ENCODE peak calls at places on chromosomes 3 and 15, in ten cellular contexts. N is heart left ventricle, B is body of pancreas, L is upper lobe of left lung, Y is gastrocnemius medialis, A is A549, F is right lobe of liver, Z is IMR-90, Q is HCT116, E is GM12878. K is an unnamed sample.
A peak's percentile ranks its signal among the peaks of the same experiment; 100 is the strongest.

GRCh38 chr3:99972380-99973104 is 141.8 kb downstream of the FILIP1L start:
- ATAC-seq in Z (peak; percentile 44), B (no peak), L (no peak), Y (peak; percentile 90), N (no peak), F (no peak), A (no peak), E (no peak), Q (no peak), K (peak; percentile 40)

GRCh38 chr3:177211503-177212277 is 14.4 kb upstream of the TBL1XR1 start:
- ATAC-seq in A (peak; percentile 81), Y (no peak), N (no peak), L (no peak), Z (no peak), E (no peak), B (peak; percentile 91), F (peak; percentile 88), Q (no peak), K (no peak)

GRCh38 chr15:84816694-84817460 is at the start of gene ALPK3:
- ATAC-seq in L (peak; percentile 19), Q (no peak), N (peak; percentile 48), E (no peak), B (peak; percentile 65), Z (peak; percentile 22), Y (peak; percentile 57), A (no peak), F (peak; percentile 63), K (peak; percentile 85)

GRCh38 chr3:124119056-124119721 is 127.3 kb upstream of the ROPN1 start:
- ATAC-seq in A (peak; percentile 72), E (no peak), L (peak; percentile 66), F (no peak), N (no peak), Y (no peak), Q (no peak), Z (peak; percentile 92), B (no peak), K (no peak)

GRCh38 chr3:140974900-140975299 is 33.3 kb downstream of the SLC25A36 start:
- ATAC-seq in A (no peak), Y (no peak), E (no peak), Z (no peak), N (no peak), B (peak; percentile 30), Q (no peak), F (no peak), L (no peak), K (no peak)

GRCh38 chr15:85692873-85693272 is 101.9 kb downstream of the KLHL25 start:
- ATAC-seq in Y (no peak), B (no peak), Q (no peak), E (peak; percentile 66), N (no peak), A (no peak), L (no peak), Z (no peak), F (peak; percentile 58), K (no peak)

GRCh38 chr3:140250010-140250825 is 315.2 kb downstream of the CLSTN2 start:
- ATAC-seq in N (peak; percentile 72), Z (no peak), F (no peak), B (no peak), Q (no peak), A (no peak), Y (peak; percentile 33), L (peak; percentile 78), E (no peak), K (peak; percentile 88)

GRCh38 chr3:23671901-23672589 is 133.7 kb upstream of the UBE2E1 start:
- ATAC-seq in N (no peak), B (no peak), L (peak; percentile 59), Y (peak; percentile 34), Z (no peak), A (no peak), F (peak; percentile 51), Q (no peak), E (no peak), K (no peak)

GRCh38 chr3:61928020-61928419 is 366.6 kb downstream of the PTPRG start:
- ATAC-seq in L (peak; percentile 33), Q (no peak), B (no peak), Y (peak; percentile 57), F (no peak), N (peak; percentile 38), Z (no peak), E (peak; percentile 19), A (no peak), K (no peak)

GRCh38 chr3:51733859-51734571 is 27.1 kb downstream of the GRM2 start:
- ATAC-seq in L (no peak), A (no peak), N (no peak), Y (no peak), B (no peak), F (no peak), Q (no peak), E (no peak), Z (no peak), K (no peak)

GRCh38 chr3:177451940-177452484 is 254.7 kb upstream of the TBL1XR1 start:
- ATAC-seq in Z (peak; percentile 44), E (no peak), L (peak; percentile 63), Q (no peak), Y (no peak), N (no peak), F (no peak), A (no peak), B (no peak), K (peak; percentile 37)

GRCh38 chr15:96442076-96442475 is 111.6 kb downstream of the NR2F2 start:
- ATAC-seq in A (no peak), N (no peak), Z (no peak), Y (no peak), B (no peak), E (no peak), F (no peak), Q (no peak), L (no peak), K (no peak)

GRCh38 chr15:91186892-91187644 is 87.0 kb downstream of the SV2B start:
- ATAC-seq in F (peak; percentile 33), Q (no peak), N (no peak), Y (no peak), E (no peak), Z (no peak), A (no peak), L (no peak), B (no peak), K (no peak)

GRCh38 chr15:29652595-29652994 is 169.7 kb downstream of the TJP1 start:
- ATAC-seq in Z (no peak), F (peak; percentile 56), Q (no peak), N (no peak), E (no peak), Y (no peak), L (no peak), A (no peak), B (no peak), K (no peak)

GRCh38 chr3:68943753-68944500 is 11.6 kb upstream of the TAFA4 start:
- ATAC-seq in Y (no peak), E (peak; percentile 27), B (no peak), A (no peak), N (no peak), Z (no peak), Q (no peak), F (no peak), L (no peak), K (no peak)

DNA sequence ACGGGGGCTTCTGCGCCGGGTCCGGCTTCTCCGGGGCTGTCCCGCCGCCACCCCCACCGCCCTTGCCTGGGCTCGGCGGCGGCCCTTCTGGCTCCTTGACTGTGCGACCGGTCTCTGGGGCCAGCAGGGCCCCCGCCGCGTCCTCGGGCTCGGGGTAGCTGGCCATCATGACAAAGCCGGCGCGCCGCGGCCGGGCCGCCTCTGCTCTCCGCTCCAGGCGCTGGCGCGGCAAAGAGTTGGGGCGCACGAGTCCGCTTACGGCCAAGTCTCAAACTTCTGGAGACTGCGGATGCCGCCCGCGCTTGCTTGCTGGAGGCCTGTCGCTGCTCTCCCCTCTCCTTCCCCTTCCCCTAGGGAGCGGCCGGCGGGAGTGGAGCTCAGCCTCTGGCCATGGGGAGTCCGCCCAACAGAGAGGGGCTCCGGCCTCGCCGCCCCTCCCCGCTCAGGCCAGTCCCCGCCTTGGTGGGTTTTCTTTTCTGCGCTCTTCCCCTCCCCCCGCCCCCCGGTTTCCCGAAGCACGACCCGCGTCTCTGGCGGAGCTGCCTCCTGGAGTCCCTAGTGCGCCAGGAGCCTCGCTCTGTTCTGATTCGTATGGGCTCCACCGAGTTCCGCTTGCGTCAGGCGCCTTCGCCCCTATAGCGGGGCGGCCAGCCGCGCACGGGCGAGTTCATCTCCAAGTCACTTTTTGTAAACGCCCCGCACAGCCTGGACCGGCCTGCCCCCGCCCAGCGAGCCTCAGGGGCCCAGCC is at the start of the genes FOXL2 and FOXL2NB:
- ATAC-seq in N (no peak), Y (no peak), E (no peak), Z (peak; percentile 59), B (peak; percentile 30), A (peak; percentile 90), Q (no peak), F (peak; percentile 33), L (peak; percentile 60), K (peak; percentile 47)
- TF ChIP-seq POLR2A in N (no peak), Y (no peak), E (no peak), Z (no peak), B (no peak), A (peak; percentile 24), Q (no peak), F (no peak), L (no peak), K (no peak)

GRCh38 chr15:100842756-100843730 is 36.6 kb upstream of the ALDH1A3 start:
- ATAC-seq in N (no peak), E (no peak), B (no peak), A (no peak), L (no peak), Q (no peak), Z (peak; percentile 95), Y (no peak), F (no peak), K (no peak)
- TF ChIP-seq POLR2A in N (no peak), E (no peak), B (no peak), A (no peak), L (no peak), Q (no peak), Z (no peak), Y (no peak), F (no peak), K (no peak)

DNA sequence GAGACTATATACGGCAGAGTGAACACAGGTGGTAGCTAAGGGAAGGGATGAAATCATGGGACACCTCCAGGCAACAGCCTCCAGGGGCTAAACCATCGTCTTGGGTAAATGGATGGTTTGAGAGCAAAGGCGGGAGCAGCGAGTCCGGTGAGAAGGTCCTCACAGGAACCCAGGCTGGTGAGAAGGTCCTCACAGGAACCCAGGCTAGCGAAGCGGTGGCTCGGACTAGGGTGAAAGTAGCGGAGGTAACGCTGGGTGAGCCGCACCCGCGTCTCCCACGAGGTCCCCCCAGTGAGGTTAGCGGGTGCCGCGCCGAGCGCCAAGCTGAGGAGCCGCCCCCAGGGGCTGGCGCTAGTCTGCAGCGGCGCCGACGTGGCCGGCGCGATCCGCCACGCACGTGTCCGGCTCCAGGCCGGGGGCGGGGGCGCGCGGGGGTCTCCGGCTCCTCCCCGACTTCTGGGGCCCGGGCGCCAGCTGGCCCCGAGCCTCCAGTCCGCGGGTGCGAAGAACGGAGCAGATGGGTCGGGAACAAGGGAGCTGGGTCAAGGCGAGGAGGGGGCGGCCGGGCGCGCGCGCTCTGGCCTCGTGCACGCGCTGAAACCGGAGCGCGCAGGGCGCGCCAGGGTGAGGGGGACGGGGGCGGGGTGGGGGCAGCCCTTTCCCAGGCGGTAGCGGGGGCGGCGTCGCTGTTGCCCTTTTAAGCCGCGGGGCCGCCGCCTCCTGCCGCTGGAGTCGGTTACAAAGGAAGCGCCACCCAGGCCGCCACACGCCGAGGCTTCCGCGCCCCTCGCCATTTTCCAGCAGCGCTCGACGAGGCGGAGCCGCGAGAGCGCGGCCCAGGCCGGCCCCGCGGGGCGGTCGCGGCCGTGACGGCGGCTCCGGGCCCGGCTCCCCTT is at the start of gene UBE2Q2:
- ATAC-seq in L (peak; percentile 87), Y (peak; percentile 59), B (peak; percentile 69), E (peak; percentile 78), A (peak; percentile 80), F (peak; percentile 67), Z (peak; percentile 68), N (peak; percentile 18), Q (peak; percentile 64), K (peak; percentile 70)
- TF ChIP-seq POLR2A in L (no peak), Y (peak; percentile 50), B (no peak), E (peak; percentile 81), A (peak; percentile 78), F (no peak), Z (peak; percentile 66), N (no peak), Q (peak; percentile 40), K (no peak)

GRCh38 chr15:75202251-75203016 is 752 bp downstream of the C15orf39 start:
- ATAC-seq in L (peak; percentile 56), A (peak; percentile 59), E (peak; percentile 50), N (no peak), Q (peak; percentile 44), Y (peak; percentile 51), B (peak; percentile 41), Z (peak; percentile 46), F (peak; percentile 34), K (peak; percentile 37)
- TF ChIP-seq POLR2A in L (peak; percentile 47), A (no peak), E (peak; percentile 92), N (no peak), Q (no peak), Y (peak; percentile 16), B (peak; percentile 51), Z (peak; percentile 61), F (no peak), K (no peak)